ENCODE peak calls at places on chromosomes 5 and 9, in five cellular contexts. P is fibroblast of villous mesenchyme, X is psoas muscle, L is H1, M is suprapubic skin. F is an unnamed sample.

GRCh38 chr5:79878721-79879336 is 112.2 kb downstream of the MTX3 start:
- DNase-seq in L (peak; percentile 87), X (no peak), P (peak; percentile 2), M (no peak), F (peak; percentile 3)

GRCh38 chr9:4371108-4371507 is 71.2 kb upstream of the GLIS3 start:
- DNase-seq in X (no peak), L (no peak), P (peak; percentile 45), M (no peak), F (peak; percentile 83)

GRCh38 chr5:56290378-56291057 is 57.4 kb upstream of the ANKRD55 start:
- DNase-seq in P (no peak), L (no peak), M (no peak), X (no peak), F (no peak)

GRCh38 chr9:72262063-72262462 is 102.9 kb downstream of the ZFAND5 start:
- DNase-seq in L (no peak), P (no peak), X (no peak), M (no peak), F (no peak)

GRCh38 chr9:17013010-17013409 is 121.8 kb upstream of the CNTLN start:
- DNase-seq in L (no peak), P (no peak), X (no peak), M (no peak), F (no peak)

GRCh38 chr9:130943226-130943625 is 4.2 kb upstream of the FIBCD1 start:
- DNase-seq in P (no peak), X (no peak), L (no peak), M (no peak), F (no peak)

GRCh38 chr9:87267701-87268100 is 230.0 kb upstream of the DAPK1 start:
- DNase-seq in L (no peak), X (peak; percentile 67), M (peak; percentile 72), P (peak; percentile 34), F (peak; percentile 38)

GRCh38 chr9:109449036-109449798 is 48.9 kb downstream of the PTPN3 start:
- DNase-seq in P (no peak), M (no peak), X (no peak), L (no peak), F (no peak)

GRCh38 chr5:123665822-123666371 is 153.9 kb downstream of the CSNK1G3 start:
- DNase-seq in L (no peak), M (no peak), P (no peak), X (no peak), F (no peak)

GRCh38 chr5:126718246-126718868 is 58.6 kb upstream of the LMNB1 start:
- DNase-seq in X (no peak), L (peak; percentile 61), M (no peak), P (no peak), F (no peak)

GRCh38 chr9:38682713-38683112 is 37.2 kb downstream of the FAM240B start:
- DNase-seq in P (peak; percentile 96), X (no peak), L (no peak), M (no peak), F (peak; percentile 97)

GRCh38 chr9:20144255-20144654 is 355.4 kb upstream of the SLC24A2 start:
- DNase-seq in M (no peak), X (no peak), L (no peak), P (peak; percentile 10), F (no peak)

GRCh38 chr9:36532353-36532752 is 40.3 kb upstream of the MELK start:
- DNase-seq in L (no peak), P (no peak), X (no peak), M (no peak), F (no peak)

GRCh38 chr5:171521679-171522078 is 102.2 kb downstream of the FGF18 start:
- DNase-seq in M (no peak), X (no peak), L (no peak), P (no peak), F (no peak)

GRCh38 chr9:138094028-138094427 is 216.4 kb downstream of the CACNA1B start:
- DNase-seq in M (no peak), L (no peak), P (no peak), X (no peak), F (no peak)

GRCh38 chr5:179187229-179187678 is 127.1 kb downstream of the ZNF354C start:
- DNase-seq in M (no peak), P (no peak), L (no peak), X (no peak), F (no peak)
- TF ChIP-seq CTCF in M (no peak), P (no peak), L (peak; percentile 44), X (no peak), F (peak; percentile 28)

GRCh38 chr5:159071382-159071781 is 28.3 kb downstream of the EBF1 start:
- DNase-seq in M (no peak), L (no peak), P (no peak), X (no peak), F (no peak)
- H3K4me3 ChIP-seq in M (no peak overlapping the region), L (no peak overlapping the region), P (no peak overlapping the region), X (no peak overlapping the region), F (no peak overlapping the region)

GRCh38 chr5:62720036-62720441 is 141.4 kb downstream of the LRRC70 start:
- DNase-seq in L (peak; percentile 59), P (no peak), X (no peak), M (no peak), F (peak; percentile 17)

GRCh38 chr5:62722360-62722759 is 143.7 kb downstream of the LRRC70 start:
- DNase-seq in X (no peak), L (no peak), M (no peak), P (no peak), F (no peak)

GRCh38 chr5:62719061-62719730 is 140.6 kb downstream of the LRRC70 start:
- DNase-seq in P (no peak), L (no peak), X (no peak), M (no peak), F (no peak)

GRCh38 chr5:62717211-62717927 is 138.8 kb downstream of the LRRC70 start:
- DNase-seq in L (no peak), P (peak; percentile 6), X (no peak), M (no peak), F (peak; percentile 3)

DNA sequence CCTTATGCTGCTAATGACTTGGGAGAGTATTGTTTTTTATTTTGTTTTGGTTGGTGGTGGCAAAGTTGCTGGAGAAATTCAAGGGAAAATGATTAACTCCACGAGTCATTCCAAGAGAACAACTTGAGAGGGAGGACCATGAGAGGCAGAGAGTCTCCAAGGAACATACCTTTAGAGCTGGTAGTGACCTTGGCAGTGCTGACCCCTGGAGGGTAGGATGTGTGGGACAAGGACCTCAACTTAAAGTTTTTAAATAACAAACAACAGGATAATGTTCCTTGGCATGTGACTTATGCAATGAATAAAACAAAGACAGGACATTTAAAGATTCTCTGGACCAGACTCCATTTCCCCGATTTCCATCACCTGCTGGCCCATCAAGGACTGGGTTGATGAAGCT is 139.7 kb downstream of the LRRC70 start:
- DNase-seq in L (no peak), P (peak; percentile 4), X (no peak), M (no peak), F (peak; percentile 21)
- TF ChIP-seq CTCF in L (peak; percentile 40), P (peak; percentile 24), X (no peak), M (no peak), F (peak; percentile 9)

GRCh38 chr9:136742640-136743391 is at the start of gene LCN10:
- DNase-seq in M (no peak), L (peak; percentile 89), P (no peak), X (no peak), F (no peak)
- H3K4me3 ChIP-seq in M (peak within 1 kb of the TSS; percentile 28), L (no peak within 1 kb of the TSS), P (no peak within 1 kb of the TSS), X (no peak within 1 kb of the TSS), F (no peak within 1 kb of the TSS)

GRCh38 chr9:34375901-34376595 is 650 bp downstream of the MYORG start:
- DNase-seq in L (no peak), X (peak; percentile 69), M (no peak), P (no peak), F (peak; percentile 18)

GRCh38 chr9:34374339-34374738 is 2.4 kb downstream of the MYORG start:
- DNase-seq in L (no peak), X (no peak), P (no peak), M (no peak), F (no peak)

GRCh38 chr9:34376596-34377401 is at the start of gene MYORG:
- DNase-seq in M (peak; percentile 94), P (peak; percentile 89), L (peak; percentile 98), X (peak; percentile 94), F (peak; percentile 83)

GRCh38 chr9:34373749-34374148 is 2.9 kb downstream of the MYORG start:
- DNase-seq in L (no peak), X (no peak), M (no peak), P (no peak), F (no peak)

DNA sequence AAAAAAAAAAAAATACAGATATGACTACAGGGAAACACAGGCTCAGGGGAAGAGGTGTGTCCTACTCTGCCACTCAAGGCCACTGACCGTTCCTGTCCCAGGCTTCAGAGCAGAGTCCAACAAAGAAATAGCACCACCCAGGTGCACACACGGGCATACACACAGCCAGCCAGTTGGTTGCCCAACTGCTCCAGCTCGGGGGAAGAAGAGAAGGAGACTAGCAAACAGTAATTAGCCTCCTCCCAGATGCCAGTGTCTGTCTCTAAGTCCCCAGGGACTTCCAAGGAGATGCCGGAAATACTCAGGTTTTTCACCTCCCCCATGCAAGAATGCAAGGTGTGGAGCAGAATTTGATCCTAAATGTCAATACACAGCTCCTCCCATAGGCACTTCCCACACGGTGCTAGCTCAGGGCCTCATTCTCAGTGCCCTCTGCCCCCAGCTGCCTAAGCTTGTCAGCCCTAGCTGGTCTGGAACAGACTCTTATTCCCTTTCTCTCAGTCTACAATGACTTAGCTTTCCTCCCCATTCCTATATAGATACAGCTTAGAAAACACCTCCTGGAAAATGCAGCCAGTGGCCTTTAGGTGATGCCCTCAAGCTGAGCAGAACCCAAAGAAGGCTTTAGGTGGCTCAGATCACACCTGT is 1.7 kb downstream of the MYORG start:
- DNase-seq in M (no peak), X (no peak), L (no peak), P (no peak), F (no peak)
- TF ChIP-seq CTCF in M (no peak), X (no peak), L (no peak), P (no peak), F (no peak)